ENCODE peak calls at places on chromosome 15, in seven cellular contexts. One of them, this sample, is unnamed. For H3K36me3, the result is how much of the 10 kb centered on the place peaks cover.

GRCh38 chr15:96322401-96323249 is 7.9 kb upstream of the NR2F2 start:
- DNase-seq in naive thymus-derived CD4-positive, alpha-beta T cell: no peak
- DNase-seq in ovary: peak
- DNase-seq in mesendoderm: peak
- DNase-seq in CD8-positive, alpha-beta memory T cell: no peak
- DNase-seq in OCI-LY7: no peak
- DNase-seq in Panc1: no peak
- DNase-seq in this sample: no peak

GRCh38 chr15:60901647-60902046 is 327.5 kb downstream of the RORA start:
- DNase-seq in CD8-positive, alpha-beta memory T cell: no peak
- DNase-seq in OCI-LY7: no peak
- DNase-seq in naive thymus-derived CD4-positive, alpha-beta T cell: no peak
- DNase-seq in Panc1: no peak
- DNase-seq in ovary: no peak
- DNase-seq in mesendoderm: no peak
- DNase-seq in this sample: no peak

GRCh38 chr15:50321680-50322079 is 33.3 kb downstream of the GABPB1 start:
- DNase-seq in Panc1: no peak
- DNase-seq in CD8-positive, alpha-beta memory T cell: no peak
- DNase-seq in mesendoderm: no peak
- DNase-seq in naive thymus-derived CD4-positive, alpha-beta T cell: no peak
- DNase-seq in OCI-LY7: no peak
- DNase-seq in ovary: no peak
- DNase-seq in this sample: no peak

GRCh38 chr15:79887054-79887453 is 9.8 kb downstream of the MTHFS start:
- DNase-seq in ovary: no peak
- DNase-seq in CD8-positive, alpha-beta memory T cell: no peak
- DNase-seq in Panc1: no peak
- DNase-seq in OCI-LY7: no peak
- DNase-seq in naive thymus-derived CD4-positive, alpha-beta T cell: no peak
- DNase-seq in mesendoderm: no peak
- DNase-seq in this sample: no peak

GRCh38 chr15:73965730-73966103 is 26.4 kb downstream of the STOML1 start:
- DNase-seq in ovary: no peak
- DNase-seq in naive thymus-derived CD4-positive, alpha-beta T cell: peak
- DNase-seq in Panc1: no peak
- DNase-seq in CD8-positive, alpha-beta memory T cell: no peak
- DNase-seq in mesendoderm: no peak
- DNase-seq in OCI-LY7: peak
- DNase-seq in this sample: no peak

GRCh38 chr15:74776851-74777768 is 4.8 kb upstream of the CSK start:
- DNase-seq in naive thymus-derived CD4-positive, alpha-beta T cell: peak
- DNase-seq in Panc1: no peak
- DNase-seq in CD8-positive, alpha-beta memory T cell: peak
- DNase-seq in mesendoderm: peak
- DNase-seq in ovary: no peak
- DNase-seq in OCI-LY7: peak
- DNase-seq in this sample: peak

GRCh38 chr15:97319316-97319715 is 641.2 kb upstream of the ARRDC4 start:
- DNase-seq in CD8-positive, alpha-beta memory T cell: no peak
- DNase-seq in Panc1: no peak
- DNase-seq in naive thymus-derived CD4-positive, alpha-beta T cell: no peak
- DNase-seq in OCI-LY7: no peak
- DNase-seq in ovary: no peak
- DNase-seq in mesendoderm: no peak
- DNase-seq in this sample: no peak

GRCh38 chr15:66014639-66015182 is 145.4 kb downstream of the RAB11A start:
- DNase-seq in ovary: no peak
- DNase-seq in naive thymus-derived CD4-positive, alpha-beta T cell: no peak
- DNase-seq in CD8-positive, alpha-beta memory T cell: no peak
- DNase-seq in Panc1: no peak
- DNase-seq in mesendoderm: no peak
- DNase-seq in OCI-LY7: peak
- DNase-seq in this sample: no peak

GRCh38 chr15:76863123-76863522 is 42.0 kb downstream of the SCAPER start:
- DNase-seq in CD8-positive, alpha-beta memory T cell: no peak
- DNase-seq in mesendoderm: no peak
- DNase-seq in OCI-LY7: no peak
- DNase-seq in naive thymus-derived CD4-positive, alpha-beta T cell: no peak
- DNase-seq in Panc1: no peak
- DNase-seq in ovary: no peak
- DNase-seq in this sample: no peak

GRCh38 chr15:95857124-95857757 is 473.3 kb upstream of the NR2F2 start:
- DNase-seq in CD8-positive, alpha-beta memory T cell: no peak
- DNase-seq in OCI-LY7: no peak
- DNase-seq in mesendoderm: no peak
- DNase-seq in ovary: no peak
- DNase-seq in Panc1: no peak
- DNase-seq in naive thymus-derived CD4-positive, alpha-beta T cell: no peak
- DNase-seq in this sample: no peak

GRCh38 chr15:64133619-64134018 is 17.9 kb upstream of the SNX22 start:
- DNase-seq in naive thymus-derived CD4-positive, alpha-beta T cell: no peak
- DNase-seq in mesendoderm: no peak
- DNase-seq in ovary: no peak
- DNase-seq in OCI-LY7: no peak
- DNase-seq in Panc1: no peak
- DNase-seq in CD8-positive, alpha-beta memory T cell: no peak
- DNase-seq in this sample: no peak

GRCh38 chr15:64132217-64132616 is 19.3 kb upstream of the SNX22 start:
- DNase-seq in CD8-positive, alpha-beta memory T cell: no peak
- DNase-seq in Panc1: no peak
- DNase-seq in ovary: no peak
- DNase-seq in naive thymus-derived CD4-positive, alpha-beta T cell: no peak
- DNase-seq in OCI-LY7: no peak
- DNase-seq in mesendoderm: no peak
- DNase-seq in this sample: no peak

GRCh38 chr15:64127521-64128275 is 23.8 kb upstream of the SNX22 start:
- DNase-seq in ovary: no peak
- DNase-seq in OCI-LY7: no peak
- DNase-seq in naive thymus-derived CD4-positive, alpha-beta T cell: no peak
- DNase-seq in Panc1: no peak
- DNase-seq in mesendoderm: no peak
- DNase-seq in CD8-positive, alpha-beta memory T cell: no peak
- DNase-seq in this sample: no peak

GRCh38 chr15:64131547-64131946 is 20.0 kb upstream of the SNX22 start:
- DNase-seq in Panc1: no peak
- DNase-seq in OCI-LY7: no peak
- DNase-seq in naive thymus-derived CD4-positive, alpha-beta T cell: no peak
- DNase-seq in CD8-positive, alpha-beta memory T cell: no peak
- DNase-seq in mesendoderm: no peak
- DNase-seq in ovary: no peak
- DNase-seq in this sample: no peak

DNA sequence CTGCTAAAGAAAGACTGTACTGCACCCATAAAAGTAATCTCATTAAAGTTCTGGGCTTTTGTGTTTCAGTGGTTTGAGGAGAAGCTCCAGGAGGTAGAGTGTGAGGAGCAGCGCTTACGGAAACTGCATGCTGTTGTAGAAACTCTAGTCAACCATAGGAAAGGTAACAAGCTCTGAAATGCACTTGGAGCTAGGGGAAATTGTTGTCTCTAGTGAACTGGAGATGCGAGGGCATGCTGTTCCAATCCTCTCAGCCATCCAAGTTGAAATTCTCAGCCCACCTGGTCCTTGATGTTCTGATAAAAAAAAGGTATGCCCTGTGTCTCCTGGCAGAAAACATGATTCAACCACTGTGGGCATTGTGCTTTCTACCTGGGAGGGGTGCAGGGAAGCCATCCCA is 21.4 kb upstream of the SNX22 start:
- DNase-seq in OCI-LY7: no peak
- DNase-seq in naive thymus-derived CD4-positive, alpha-beta T cell: no peak
- DNase-seq in ovary: no peak
- DNase-seq in mesendoderm: no peak
- DNase-seq in CD8-positive, alpha-beta memory T cell: no peak
- DNase-seq in Panc1: no peak
- DNase-seq in this sample: no peak
- H3K36me3 ChIP-seq in OCI-LY7: half or more
- H3K36me3 ChIP-seq in naive thymus-derived CD4-positive, alpha-beta T cell: under half
- H3K36me3 ChIP-seq in ovary: under half
- H3K36me3 ChIP-seq in mesendoderm: under half
- H3K36me3 ChIP-seq in CD8-positive, alpha-beta memory T cell: half or more
- H3K36me3 ChIP-seq in Panc1: under half
- H3K36me3 ChIP-seq in this sample: half or more

GRCh38 chr15:43526261-43526930 is 9.0 kb downstream of the MAP1A start:
- DNase-seq in mesendoderm: no peak
- DNase-seq in CD8-positive, alpha-beta memory T cell: no peak
- DNase-seq in naive thymus-derived CD4-positive, alpha-beta T cell: no peak
- DNase-seq in Panc1: no peak
- DNase-seq in ovary: no peak
- DNase-seq in OCI-LY7: no peak
- DNase-seq in this sample: no peak
- H3K36me3 ChIP-seq in mesendoderm: under half
- H3K36me3 ChIP-seq in CD8-positive, alpha-beta memory T cell: under half
- H3K36me3 ChIP-seq in naive thymus-derived CD4-positive, alpha-beta T cell: under half
- H3K36me3 ChIP-seq in Panc1: under half
- H3K36me3 ChIP-seq in ovary: under half
- H3K36me3 ChIP-seq in OCI-LY7: under half
- H3K36me3 ChIP-seq in this sample: under half

GRCh38 chr15:64742385-64742784 is 33.0 kb downstream of the RBPMS2 start:
- DNase-seq in naive thymus-derived CD4-positive, alpha-beta T cell: no peak
- DNase-seq in OCI-LY7: no peak
- DNase-seq in mesendoderm: no peak
- DNase-seq in CD8-positive, alpha-beta memory T cell: no peak
- DNase-seq in ovary: no peak
- DNase-seq in Panc1: no peak
- DNase-seq in this sample: no peak
- H3K36me3 ChIP-seq in naive thymus-derived CD4-positive, alpha-beta T cell: under half
- H3K36me3 ChIP-seq in OCI-LY7: under half
- H3K36me3 ChIP-seq in mesendoderm: under half
- H3K36me3 ChIP-seq in CD8-positive, alpha-beta memory T cell: under half
- H3K36me3 ChIP-seq in ovary: under half
- H3K36me3 ChIP-seq in Panc1: under half
- H3K36me3 ChIP-seq in this sample: under half

DNA sequence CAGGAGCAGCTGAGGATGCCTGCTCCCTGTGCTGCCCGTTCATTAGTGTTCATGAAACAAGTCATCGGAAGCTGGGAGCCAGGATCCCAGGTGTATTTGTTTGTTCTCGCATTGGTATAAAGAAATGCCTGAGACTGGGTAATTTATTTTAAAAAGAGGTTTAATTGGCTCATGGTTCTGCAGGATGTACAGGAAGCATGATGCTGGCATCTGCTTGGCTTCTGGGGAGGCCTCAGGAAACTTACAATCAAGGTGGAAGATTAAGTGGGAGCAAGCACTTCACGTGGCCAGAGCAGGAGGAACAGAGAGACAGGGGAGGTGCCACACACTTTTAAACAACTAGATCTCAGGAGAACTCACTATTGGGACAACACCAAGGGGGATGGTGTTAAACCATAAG is 5.5 kb upstream of the HYKK start:
- DNase-seq in ovary: no peak
- DNase-seq in Panc1: no peak
- DNase-seq in OCI-LY7: no peak
- DNase-seq in naive thymus-derived CD4-positive, alpha-beta T cell: no peak
- DNase-seq in mesendoderm: no peak
- DNase-seq in CD8-positive, alpha-beta memory T cell: no peak
- DNase-seq in this sample: no peak
- H3K36me3 ChIP-seq in ovary: under half
- H3K36me3 ChIP-seq in Panc1: under half
- H3K36me3 ChIP-seq in OCI-LY7: half or more
- H3K36me3 ChIP-seq in naive thymus-derived CD4-positive, alpha-beta T cell: under half
- H3K36me3 ChIP-seq in mesendoderm: under half
- H3K36me3 ChIP-seq in CD8-positive, alpha-beta memory T cell: under half
- H3K36me3 ChIP-seq in this sample: under half

GRCh38 chr15:28190391-28191174 is 91.5 kb upstream of the OCA2 start:
- DNase-seq in OCI-LY7: no peak
- DNase-seq in mesendoderm: no peak
- DNase-seq in Panc1: no peak
- DNase-seq in naive thymus-derived CD4-positive, alpha-beta T cell: no peak
- DNase-seq in ovary: no peak
- DNase-seq in CD8-positive, alpha-beta memory T cell: no peak
- DNase-seq in this sample: no peak
- H3K36me3 ChIP-seq in OCI-LY7: half or more
- H3K36me3 ChIP-seq in mesendoderm: under half
- H3K36me3 ChIP-seq in Panc1: under half
- H3K36me3 ChIP-seq in naive thymus-derived CD4-positive, alpha-beta T cell: under half
- H3K36me3 ChIP-seq in ovary: under half
- H3K36me3 ChIP-seq in CD8-positive, alpha-beta memory T cell: under half
- H3K36me3 ChIP-seq in this sample: under half

GRCh38 chr15:71880276-71880675 is 69.9 kb downstream of the NR2E3 start:
- DNase-seq in CD8-positive, alpha-beta memory T cell: no peak
- DNase-seq in Panc1: no peak
- DNase-seq in mesendoderm: peak
- DNase-seq in OCI-LY7: no peak
- DNase-seq in naive thymus-derived CD4-positive, alpha-beta T cell: no peak
- DNase-seq in ovary: no peak
- DNase-seq in this sample: no peak
- H3K36me3 ChIP-seq in CD8-positive, alpha-beta memory T cell: under half
- H3K36me3 ChIP-seq in Panc1: under half
- H3K36me3 ChIP-seq in mesendoderm: under half
- H3K36me3 ChIP-seq in OCI-LY7: under half
- H3K36me3 ChIP-seq in naive thymus-derived CD4-positive, alpha-beta T cell: under half
- H3K36me3 ChIP-seq in ovary: under half
- H3K36me3 ChIP-seq in this sample: under half

GRCh38 chr15:42735382-42736165 is 1.4 kb downstream of the CDAN1 start:
- DNase-seq in CD8-positive, alpha-beta memory T cell: no peak
- DNase-seq in OCI-LY7: no peak
- DNase-seq in mesendoderm: no peak
- DNase-seq in ovary: no peak
- DNase-seq in Panc1: no peak
- DNase-seq in naive thymus-derived CD4-positive, alpha-beta T cell: no peak
- DNase-seq in this sample: no peak

GRCh38 chr15:42732095-42732827 is 4.7 kb downstream of the CDAN1 start:
- DNase-seq in CD8-positive, alpha-beta memory T cell: no peak
- DNase-seq in mesendoderm: no peak
- DNase-seq in Panc1: no peak
- DNase-seq in ovary: no peak
- DNase-seq in naive thymus-derived CD4-positive, alpha-beta T cell: no peak
- DNase-seq in OCI-LY7: no peak
- DNase-seq in this sample: no peak

GRCh38 chr15:42733027-42733426 is 3.9 kb downstream of the CDAN1 start:
- DNase-seq in mesendoderm: no peak
- DNase-seq in ovary: no peak
- DNase-seq in Panc1: no peak
- DNase-seq in naive thymus-derived CD4-positive, alpha-beta T cell: no peak
- DNase-seq in CD8-positive, alpha-beta memory T cell: no peak
- DNase-seq in OCI-LY7: no peak
- DNase-seq in this sample: no peak

GRCh38 chr15:42736178-42736792 is 643 bp downstream of the CDAN1 start:
- DNase-seq in CD8-positive, alpha-beta memory T cell: no peak
- DNase-seq in naive thymus-derived CD4-positive, alpha-beta T cell: no peak
- DNase-seq in ovary: peak
- DNase-seq in OCI-LY7: peak
- DNase-seq in mesendoderm: peak
- DNase-seq in Panc1: no peak
- DNase-seq in this sample: peak

DNA sequence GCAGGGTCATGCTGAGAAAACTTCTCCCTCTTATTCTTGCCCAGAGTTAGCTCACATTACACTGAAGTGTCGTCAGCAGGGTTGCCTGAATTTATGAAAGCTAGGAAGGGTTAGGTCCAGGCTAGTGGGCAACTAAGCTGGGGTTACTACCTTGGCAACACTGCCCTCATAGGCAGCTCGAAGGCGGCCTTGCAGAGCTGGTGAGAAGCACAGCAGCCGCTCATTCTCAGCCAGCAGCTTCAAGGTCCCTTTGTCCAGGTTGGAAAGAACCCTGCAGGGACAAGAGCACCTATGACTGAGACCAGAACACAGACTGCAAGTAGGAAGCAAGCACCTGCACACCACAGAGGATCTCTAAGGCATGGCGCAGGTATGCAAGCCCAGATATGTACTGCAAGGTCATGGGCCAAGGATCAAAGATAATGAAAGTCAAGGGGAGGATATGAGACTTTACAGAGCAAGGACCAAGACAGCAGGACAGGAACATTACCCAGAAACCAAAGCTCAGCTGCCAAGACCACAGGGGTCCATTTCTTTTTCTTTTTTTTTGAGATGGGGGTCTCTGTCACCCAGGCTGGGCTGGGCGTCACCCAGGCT is 2.8 kb downstream of the CDAN1 start:
- DNase-seq in ovary: no peak
- DNase-seq in Panc1: no peak
- DNase-seq in CD8-positive, alpha-beta memory T cell: no peak
- DNase-seq in naive thymus-derived CD4-positive, alpha-beta T cell: no peak
- DNase-seq in mesendoderm: no peak
- DNase-seq in OCI-LY7: peak
- DNase-seq in this sample: no peak
- H3K36me3 ChIP-seq in ovary: under half
- H3K36me3 ChIP-seq in Panc1: under half
- H3K36me3 ChIP-seq in CD8-positive, alpha-beta memory T cell: under half
- H3K36me3 ChIP-seq in naive thymus-derived CD4-positive, alpha-beta T cell: under half
- H3K36me3 ChIP-seq in mesendoderm: under half
- H3K36me3 ChIP-seq in OCI-LY7: half or more
- H3K36me3 ChIP-seq in this sample: under half